ENCODE peak calls at places on chromosome 15, in six cellular contexts. K, O, J, P, G and D are unnamed samples.

GRCh38 chr15:95169701-95170459 is 938.5 kb downstream of the MCTP2 start:
- DNase-seq in K (no peak), O (no peak), J (no peak), P (peak), G (no peak), D (peak)

GRCh38 chr15:26662226-26662750 is 110.6 kb downstream of the GABRB3 start:
- DNase-seq in K (no peak), O (no peak), J (no peak), P (no peak), G (no peak), D (no peak)

GRCh38 chr15:77617507-77618285 is 15.0 kb downstream of the LINGO1 start:
- DNase-seq in K (no peak), O (no peak), J (peak), P (no peak), G (peak), D (peak)

GRCh38 chr15:74373056-74373650 is 5.7 kb upstream of the CYP11A1 start:
- DNase-seq in K (no peak), O (no peak), J (no peak), P (no peak), G (no peak), D (no peak)

GRCh38 chr15:90838066-90838465 is 30.3 kb upstream of the FURIN start:
- DNase-seq in K (no peak), O (no peak), J (no peak), P (no peak), G (no peak), D (no peak)

GRCh38 chr15:63022663-63023062 is 19.9 kb upstream of the TPM1 start:
- DNase-seq in K (no peak), O (no peak), J (no peak), P (no peak), G (no peak), D (no peak)

GRCh38 chr15:88912500-88912921 is 668 bp downstream of the MFGE8 start:
- DNase-seq in K (no peak), O (peak), J (no peak), P (peak), G (no peak), D (peak)

GRCh38 chr15:29859981-29860745 is 37.9 kb upstream of the TJP1 start:
- DNase-seq in K (no peak), O (no peak), J (no peak), P (peak), G (no peak), D (no peak)

GRCh38 chr15:30062881-30063280 is 19.9 kb upstream of the GOLGA8J start:
- DNase-seq in K (no peak), O (no peak), J (no peak), P (no peak), G (no peak), D (no peak)

GRCh38 chr15:40092416-40093223 is 16.1 kb downstream of the BMF start:
- DNase-seq in K (peak), O (no peak), J (no peak), P (peak), G (no peak), D (peak)

DNA sequence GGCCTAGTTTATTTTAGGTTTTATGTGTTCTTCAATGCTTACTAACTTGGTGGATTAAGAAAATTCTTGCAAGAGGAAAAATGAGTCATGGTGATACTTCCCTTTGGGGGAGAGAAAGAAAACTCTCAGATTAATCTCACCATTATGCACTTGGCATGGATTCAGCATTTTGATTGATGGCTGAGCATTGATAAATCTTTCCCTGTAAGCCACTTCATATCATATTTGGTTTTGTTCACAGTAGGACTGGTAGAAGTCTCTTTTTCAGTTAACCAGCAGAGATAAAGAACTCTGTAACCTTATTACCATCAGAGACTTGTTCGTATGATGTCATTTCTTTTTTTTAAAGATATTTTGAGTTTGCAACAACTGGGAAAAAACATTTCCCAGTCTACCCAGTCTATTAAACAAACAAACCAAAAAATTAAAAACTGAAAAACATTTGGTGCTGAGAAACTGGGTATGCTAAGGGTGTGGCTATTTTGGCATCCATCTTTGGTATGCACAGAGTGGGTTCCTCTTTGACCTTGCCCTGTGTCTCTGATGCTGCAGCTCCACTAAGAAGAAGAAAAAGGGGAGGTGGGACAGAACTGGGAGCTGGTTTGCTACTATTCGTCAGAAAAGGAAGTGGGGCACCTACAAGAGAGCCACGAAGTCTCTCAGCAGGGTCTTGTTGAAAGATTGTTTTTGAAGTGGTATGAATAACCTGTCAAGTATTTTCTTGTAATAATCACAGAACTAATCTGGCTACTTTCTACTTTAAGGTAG is 17.2 kb downstream of the TMOD3 start:
- DNase-seq in K (no peak), O (no peak), J (no peak), P (peak), G (peak), D (no peak)
- TF ChIP-seq CTCF in K (no peak), O (no peak), J (no peak), P (no peak), G (no peak), D (no peak)

DNA sequence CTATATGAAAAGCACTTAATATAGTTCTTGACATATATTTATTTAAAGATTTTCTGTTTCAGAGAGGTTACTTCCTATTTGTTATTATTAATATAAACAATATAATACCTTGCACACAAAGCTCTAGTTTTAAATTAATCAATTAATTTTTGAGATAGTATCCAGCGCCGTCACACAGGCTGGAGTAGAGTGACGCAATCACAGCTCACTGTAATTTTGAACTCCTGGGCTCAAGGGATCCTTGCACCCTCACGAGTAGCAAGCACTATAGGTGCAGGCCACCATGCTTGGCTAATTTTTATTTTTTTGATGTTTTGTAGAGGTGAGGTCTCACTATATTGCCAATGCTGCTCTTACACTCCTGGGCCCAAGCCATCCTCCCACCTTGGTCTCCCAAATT is 209.3 kb downstream of the GREM1 start:
- DNase-seq in K (no peak), O (no peak), J (no peak), P (no peak), G (no peak), D (no peak)
- TF ChIP-seq CTCF in K (no peak), O (no peak), J (no peak), P (no peak), G (no peak), D (no peak)

DNA sequence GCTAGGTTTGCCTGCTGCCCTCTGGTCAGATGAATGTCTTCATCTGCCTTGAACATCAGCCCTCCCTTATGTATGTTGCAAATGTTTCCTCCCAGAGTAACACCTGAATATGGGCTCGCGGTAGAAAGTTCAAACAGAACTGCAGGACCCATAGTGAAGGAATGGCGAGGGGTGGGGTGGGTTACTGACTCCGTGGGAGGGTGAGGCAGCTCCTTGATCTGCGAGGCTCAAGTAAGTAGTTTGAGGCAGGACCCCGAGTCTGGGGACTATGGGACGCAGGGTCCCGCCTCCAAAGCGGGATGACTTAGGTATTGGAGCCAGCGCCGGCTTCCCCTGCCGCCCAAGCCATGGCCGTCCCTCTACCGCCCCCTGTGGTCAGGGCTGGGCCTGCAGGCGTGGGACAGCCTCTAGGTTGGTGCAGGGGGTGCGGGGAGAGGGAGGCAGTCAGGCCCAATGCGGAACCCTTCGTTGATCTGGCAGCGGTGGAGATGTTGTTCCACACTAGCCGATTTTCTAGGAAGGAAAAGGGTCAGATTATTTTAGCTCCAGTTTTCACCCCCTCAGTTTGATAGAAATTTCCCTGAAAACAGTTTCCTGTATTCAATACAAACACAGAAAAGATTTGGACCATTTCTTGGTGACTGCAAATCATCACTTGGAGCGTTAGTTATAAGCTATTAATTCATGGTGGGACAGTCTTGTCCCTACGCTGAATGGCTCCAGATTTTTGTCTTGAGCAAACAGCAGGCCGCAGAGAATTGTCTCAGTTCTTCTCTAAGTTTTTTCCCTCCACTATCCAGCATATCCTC is 72.3 kb downstream of the CORO2B start:
- DNase-seq in K (no peak), O (peak), J (peak), P (no peak), G (peak), D (no peak)
- TF ChIP-seq CTCF in K (peak), O (peak), J (peak), P (peak), G (peak), D (peak)

GRCh38 chr15:76384409-76384808 is 47.8 kb downstream of the ISL2 start:
- DNase-seq in K (no peak), O (no peak), J (no peak), P (no peak), G (no peak), D (no peak)
- TF ChIP-seq CTCF in K (no peak), O (no peak), J (no peak), P (no peak), G (no peak), D (no peak)

GRCh38 chr15:65110676-65111292 is 4.2 kb downstream of the UBAP1L start:
- DNase-seq in K (no peak), O (no peak), J (no peak), P (peak), G (no peak), D (no peak)
- TF ChIP-seq CTCF in K (no peak), O (no peak), J (no peak), P (no peak), G (no peak), D (no peak)

DNA sequence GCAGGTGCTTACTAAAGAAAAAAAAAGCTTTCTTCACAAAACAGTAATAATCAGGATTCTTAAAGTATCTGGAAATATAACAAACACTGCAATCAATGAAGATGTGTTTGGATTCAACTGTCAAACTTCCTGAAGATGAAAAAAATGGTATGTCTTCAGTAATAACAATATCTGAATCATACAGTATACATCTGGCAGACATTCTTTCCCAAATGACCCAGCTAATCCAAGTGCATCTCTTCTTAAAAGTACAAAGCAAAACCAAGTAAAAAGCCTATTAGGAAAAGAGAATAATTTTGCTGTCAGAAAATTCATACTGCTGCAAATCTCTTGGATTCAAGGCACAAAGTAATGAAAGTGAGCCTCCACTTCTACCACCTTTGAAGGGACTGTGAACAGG is 145.0 kb upstream of the MCTP2 start:
- DNase-seq in K (no peak), O (no peak), J (no peak), P (no peak), G (no peak), D (no peak)
- TF ChIP-seq CTCF in K (no peak), O (no peak), J (no peak), P (no peak), G (no peak), D (no peak)

GRCh38 chr15:31974855-31975421 is 55.4 kb upstream of the CHRNA7 start:
- DNase-seq in K (no peak), O (peak), J (peak), P (peak), G (peak), D (no peak)
- TF ChIP-seq CTCF in K (peak), O (peak), J (peak), P (peak), G (peak), D (peak)

GRCh38 chr15:70584441-70584837 is 178.9 kb downstream of the UACA start:
- DNase-seq in K (no peak), O (no peak), J (no peak), P (no peak), G (no peak), D (no peak)

GRCh38 chr15:70586241-70586640 is 177.1 kb downstream of the UACA start:
- DNase-seq in K (no peak), O (no peak), J (no peak), P (no peak), G (no peak), D (no peak)

GRCh38 chr15:70582143-70582945 is 181.0 kb downstream of the UACA start:
- DNase-seq in K (no peak), O (no peak), J (no peak), P (peak), G (no peak), D (no peak)

GRCh38 chr15:70585707-70586034 is 177.7 kb downstream of the UACA start:
- DNase-seq in K (no peak), O (no peak), J (no peak), P (no peak), G (no peak), D (no peak)

DNA sequence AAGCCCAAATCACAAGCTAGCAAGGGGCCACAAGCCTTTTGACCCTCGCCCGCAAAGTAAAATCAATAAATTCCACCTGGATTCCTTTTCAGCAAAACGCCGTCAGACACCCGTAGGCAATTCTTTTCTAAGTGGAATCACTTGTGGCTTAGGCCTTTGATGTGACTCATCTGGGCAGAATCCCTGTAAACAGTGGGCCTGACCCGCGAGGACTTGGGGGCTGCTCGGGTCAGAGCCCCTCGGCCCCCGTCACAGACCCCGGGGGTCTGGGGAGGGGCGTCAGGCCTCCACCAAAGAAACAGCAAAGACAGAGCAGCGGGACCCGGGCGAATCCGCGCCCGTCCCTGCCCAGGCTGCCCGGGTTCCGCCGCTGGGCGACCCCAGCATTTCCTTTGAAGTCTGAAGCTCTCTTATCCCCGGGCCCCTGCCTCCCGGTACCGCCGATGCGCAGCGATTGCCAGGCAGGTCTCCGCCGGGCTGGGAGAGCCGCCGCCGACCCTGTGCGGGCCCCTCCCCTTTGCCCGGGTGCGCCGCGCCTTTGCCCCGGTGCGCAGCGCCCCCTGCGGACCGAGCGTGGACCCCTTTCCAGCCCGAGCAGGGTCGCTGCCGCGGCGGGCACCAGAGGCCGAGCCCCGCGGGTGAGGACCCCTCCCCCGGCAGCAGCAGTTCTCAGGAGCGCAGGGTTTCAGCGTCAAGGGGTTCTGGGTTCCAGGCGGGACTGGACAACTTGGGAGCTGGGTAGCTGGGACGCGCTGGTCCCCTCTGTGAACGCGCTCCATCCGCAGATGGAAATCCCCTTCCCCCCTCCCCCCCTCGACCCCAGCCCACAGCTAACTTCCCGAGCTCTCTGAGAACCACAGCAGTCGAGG is 178.3 kb downstream of the UACA start:
- DNase-seq in K (no peak), O (peak), J (peak), P (no peak), G (peak), D (no peak)
- TF ChIP-seq CTCF in K (peak), O (peak), J (peak), P (no peak), G (peak), D (peak)

GRCh38 chr15:73326157-73326556 is 42.6 kb downstream of the HCN4 start:
- DNase-seq in K (no peak), O (no peak), J (no peak), P (no peak), G (no peak), D (no peak)

GRCh38 chr15:73323956-73324355 is 44.8 kb downstream of the HCN4 start:
- DNase-seq in K (no peak), O (no peak), J (no peak), P (no peak), G (no peak), D (no peak)

GRCh38 chr15:73323374-73323955 is 45.3 kb downstream of the HCN4 start:
- DNase-seq in K (no peak), O (no peak), J (no peak), P (no peak), G (no peak), D (no peak)

GRCh38 chr15:73324496-73325170 is 44.1 kb downstream of the HCN4 start:
- DNase-seq in K (no peak), O (no peak), J (no peak), P (no peak), G (no peak), D (no peak)

DNA sequence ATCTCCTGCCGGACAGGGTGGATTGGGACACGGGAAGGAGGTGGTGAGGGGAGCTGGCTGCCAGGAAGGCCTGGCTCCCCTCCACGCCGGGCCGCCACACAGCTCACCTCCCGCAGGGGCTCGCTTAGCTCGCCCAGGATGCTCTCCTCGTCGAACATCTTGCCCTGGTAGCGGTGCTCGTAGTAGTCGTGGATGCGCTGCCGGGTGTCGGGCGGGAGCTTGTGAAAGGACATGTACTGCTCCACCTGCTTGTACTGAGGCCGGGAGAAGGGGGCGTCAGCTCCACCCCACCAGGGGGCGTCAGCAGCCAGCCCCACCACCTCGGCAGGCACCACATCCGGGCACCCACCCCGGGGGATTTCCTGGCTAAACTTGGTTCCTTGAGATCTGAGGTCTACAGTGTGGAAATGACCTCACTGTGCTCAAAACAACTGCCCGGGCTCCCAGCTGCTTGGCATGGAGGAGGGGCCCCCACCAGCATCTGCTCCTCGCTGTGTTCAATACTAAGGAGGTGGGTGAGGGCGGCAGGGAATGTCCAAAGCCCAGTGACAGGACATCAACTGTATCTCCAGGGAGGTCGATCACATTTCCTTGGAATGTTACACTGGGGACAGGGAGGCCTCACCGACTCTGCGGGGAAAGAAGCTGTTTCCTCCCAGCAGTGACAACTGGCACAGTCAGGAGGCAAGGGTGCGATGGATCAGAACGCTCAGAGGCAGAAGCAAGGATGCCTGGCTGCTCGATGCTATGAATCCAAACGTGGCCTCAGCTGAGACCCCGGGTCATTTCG is 43.4 kb downstream of the HCN4 start:
- DNase-seq in K (no peak), O (no peak), J (no peak), P (no peak), G (peak), D (no peak)
- TF ChIP-seq CTCF in K (peak), O (peak), J (peak), P (peak), G (no peak), D (no peak)

GRCh38 chr15:31605467-31605931 is 278.9 kb downstream of the KLF13 start:
- DNase-seq in K (no peak), O (peak), J (no peak), P (peak), G (peak), D (no peak)
- TF ChIP-seq CTCF in K (peak), O (peak), J (peak), P (peak), G (peak), D (no peak)